ENCODE peak calls at places on chromosomes 11 and 22, in eight cellular contexts. R is NCI-H1105, P is HuH-7, H is fibroblast of the conjunctiva, S is testis, T is GM12865, O is ovary, N is hypothalamus. F is an unnamed sample.

GRCh38 chr11:385594-386351 is 8.2 kb upstream of the PKP3 start:
- DNase-seq in N (no peak), R (no peak), H (no peak), S (no peak), T (no peak), P (no peak), O (no peak), F (no peak)

GRCh38 chr11:69541501-69542313 is 60.2 kb downstream of the LINC01488 start:
- DNase-seq in H (no peak), O (no peak), P (no peak), N (no peak), T (no peak), S (no peak), R (no peak), F (no peak)

GRCh38 chr22:30402036-30402759 is 5.4 kb downstream of the SEC14L2 start:
- DNase-seq in S (no peak), N (no peak), R (no peak), O (no peak), T (no peak), P (no peak), H (no peak), F (no peak)

GRCh38 chr11:70642301-70642700 is 244.0 kb downstream of the CTTN start:
- DNase-seq in T (no peak), N (no peak), S (no peak), H (no peak), R (no peak), P (no peak), O (no peak), F (no peak)

GRCh38 chr11:1180947-1181391 is 23.2 kb downstream of the MUC5AC start:
- DNase-seq in T (no peak), P (no peak), S (no peak), R (no peak), O (no peak), H (no peak), N (no peak), F (no peak)

GRCh38 chr22:43000441-43001175 is 14.3 kb downstream of the PACSIN2 start:
- DNase-seq in N (no peak), S (no peak), T (peak; percentile 77), R (no peak), P (no peak), O (no peak), H (no peak), F (peak; percentile 52)

GRCh38 chr11:117315285-117316196 is 515 bp downstream of the BACE1 start:
- DNase-seq in H (no peak), S (no peak), R (no peak), T (no peak), P (no peak), O (peak; percentile 25), N (no peak), F (no peak)

GRCh38 chr11:83124631-83125424 is 32.1 kb upstream of the PCF11 start:
- DNase-seq in S (no peak), P (no peak), O (no peak), N (no peak), R (no peak), T (no peak), H (no peak), F (no peak)

GRCh38 chr11:1228921-1229451 is 6.1 kb downstream of the MUC5B start:
- DNase-seq in O (no peak), S (no peak), P (no peak), N (no peak), H (no peak), T (no peak), R (no peak), F (peak; percentile 40)

F was measured in CD14-positive monocyte.